ENCODE peak calls at places on chromosome 21, in seven cellular contexts. R, H, D, A, T, M and I are unnamed samples.

GRCh38 chr21:28776251-28776650 is 216.4 kb downstream of the LTN1 start:
- DNase-seq in D (no peak), M (no peak), T (no peak), A (no peak), R (no peak), H (no peak), I (no peak)

GRCh38 chr21:34524671-34525601 is 12.9 kb upstream of the KCNE1 start:
- DNase-seq in D (no peak), H (no peak), M (no peak), A (no peak), R (no peak), T (peak), I (no peak)

GRCh38 chr21:28737671-28738279 is 254.9 kb downstream of the LTN1 start:
- DNase-seq in A (no peak), T (no peak), D (peak), R (no peak), M (no peak), H (no peak), I (no peak)

GRCh38 chr21:38196033-38196432 is 60.8 kb upstream of the KCNJ15 start:
- DNase-seq in D (no peak), R (peak), H (no peak), T (no peak), A (no peak), M (no peak), I (no peak)

GRCh38 chr21:27564684-27565280 is 597.9 kb upstream of the ADAMTS5 start:
- DNase-seq in A (peak), R (no peak), M (no peak), D (peak), H (peak), T (peak), I (no peak)

GRCh38 chr21:17688912-17689874 is 76.5 kb upstream of the BTG3 start:
- DNase-seq in T (peak), R (peak), D (peak), M (peak), H (peak), A (peak), I (no peak)

GRCh38 chr21:26686278-26686677 is 113.2 kb upstream of the CYYR1 start:
- DNase-seq in A (no peak), M (no peak), T (peak), R (no peak), H (no peak), D (peak), I (no peak)

GRCh38 chr21:28521932-28522826 is 470.5 kb downstream of the LTN1 start:
- DNase-seq in T (peak), R (no peak), H (peak), A (no peak), M (no peak), D (peak), I (no peak)

GRCh38 chr21:27101533-27101932 is 134.6 kb upstream of the ADAMTS5 start:
- DNase-seq in A (no peak), D (no peak), R (no peak), H (no peak), T (no peak), M (no peak), I (no peak)

GRCh38 chr21:41707231-41707988 is 59.4 kb downstream of the RIPK4 start:
- DNase-seq in D (peak), R (no peak), M (no peak), A (no peak), H (no peak), T (no peak), I (no peak)

GRCh38 chr21:17818158-17819113 is 720 bp downstream of the C21orf91 start:
- DNase-seq in T (peak), H (peak), M (no peak), D (peak), A (peak), R (peak), I (peak)

GRCh38 chr21:27674037-27674436 is 707.1 kb upstream of the ADAMTS5 start:
- DNase-seq in T (no peak), M (no peak), H (no peak), D (peak), R (no peak), A (no peak), I (no peak)

GRCh38 chr21:28220670-28221069 is 772.0 kb downstream of the LTN1 start:
- DNase-seq in M (no peak), D (no peak), T (no peak), R (no peak), H (no peak), A (no peak), I (no peak)

GRCh38 chr21:44058981-44059380 is 46.9 kb downstream of the TRAPPC10 start:
- DNase-seq in H (no peak), D (no peak), R (no peak), M (no peak), A (no peak), T (no peak), I (no peak)
- TF ChIP-seq CTCF in H (no peak), D (no peak), R (no peak), M (no peak), A (no peak), T (no peak), I (no peak)

GRCh38 chr21:36615274-36615964 is 83.5 kb upstream of the SIM2 start:
- DNase-seq in D (no peak), T (peak), A (no peak), R (no peak), M (no peak), H (no peak), I (no peak)
- TF ChIP-seq CTCF in D (no peak), T (peak), A (no peak), R (no peak), M (peak), H (no peak), I (no peak)

DNA sequence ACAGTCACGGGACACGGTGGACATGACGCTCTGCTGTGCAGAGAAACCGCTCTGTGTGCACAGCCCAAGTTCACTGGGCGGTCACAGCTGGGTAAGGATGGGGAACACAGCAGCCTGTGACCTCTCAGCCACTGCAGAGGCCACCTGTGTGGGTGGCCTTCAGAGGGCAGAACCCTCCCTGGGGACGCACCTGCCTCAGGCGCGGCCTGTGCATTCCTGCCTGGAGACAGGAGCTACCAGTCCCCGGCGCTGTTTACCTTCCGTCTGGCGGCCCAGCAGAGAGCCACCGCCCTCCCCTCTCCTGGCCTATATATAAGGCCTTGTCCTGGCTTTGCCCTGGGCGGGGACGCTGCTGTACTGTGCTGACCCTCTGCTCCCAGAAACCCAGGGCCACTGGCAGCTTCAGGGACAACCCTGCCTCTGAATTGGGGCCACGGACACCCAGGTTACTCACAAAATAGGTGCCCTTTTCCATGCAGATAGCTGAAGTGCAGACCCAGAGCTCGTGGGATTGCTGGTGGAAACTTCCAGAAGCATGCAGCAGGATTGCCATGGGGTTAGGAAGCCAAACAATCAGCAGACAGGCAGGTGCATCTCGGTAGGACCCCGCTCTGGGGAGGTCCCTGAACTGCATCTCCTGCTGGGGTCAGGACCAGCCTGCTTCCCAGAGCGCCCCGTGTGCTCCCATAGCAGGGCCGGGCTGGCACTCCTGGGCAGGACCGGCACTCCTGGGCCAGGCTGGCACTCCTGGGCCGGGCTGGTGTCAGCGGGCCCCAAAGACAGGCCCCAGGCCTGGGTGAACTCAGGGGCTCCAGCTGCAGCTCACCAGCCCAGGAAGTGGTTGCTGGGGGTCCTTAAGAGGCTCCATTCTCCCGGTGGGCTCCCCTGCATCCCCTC is 83.6 kb downstream of the SIK1 start:
- DNase-seq in H (peak), T (no peak), R (peak), A (no peak), M (no peak), D (no peak), I (no peak)
- TF ChIP-seq CTCF in H (no peak), T (no peak), R (no peak), A (no peak), M (no peak), D (no peak), I (no peak)

GRCh38 chr21:44800971-44801467 is 601 bp downstream of the UBE2G2 start:
- DNase-seq in D (peak), R (no peak), T (peak), A (no peak), M (peak), H (no peak), I (no peak)
- TF ChIP-seq CTCF in D (peak), R (peak), T (peak), A (peak), M (peak), H (no peak), I (peak)

GRCh38 chr21:23812485-23812884 is 1794.8 kb downstream of the MRPL39 start:
- DNase-seq in H (no peak), R (no peak), T (no peak), A (no peak), D (no peak), M (no peak), I (no peak)
- TF ChIP-seq CTCF in H (no peak), R (no peak), T (no peak), A (no peak), D (no peak), M (no peak), I (no peak)

DNA sequence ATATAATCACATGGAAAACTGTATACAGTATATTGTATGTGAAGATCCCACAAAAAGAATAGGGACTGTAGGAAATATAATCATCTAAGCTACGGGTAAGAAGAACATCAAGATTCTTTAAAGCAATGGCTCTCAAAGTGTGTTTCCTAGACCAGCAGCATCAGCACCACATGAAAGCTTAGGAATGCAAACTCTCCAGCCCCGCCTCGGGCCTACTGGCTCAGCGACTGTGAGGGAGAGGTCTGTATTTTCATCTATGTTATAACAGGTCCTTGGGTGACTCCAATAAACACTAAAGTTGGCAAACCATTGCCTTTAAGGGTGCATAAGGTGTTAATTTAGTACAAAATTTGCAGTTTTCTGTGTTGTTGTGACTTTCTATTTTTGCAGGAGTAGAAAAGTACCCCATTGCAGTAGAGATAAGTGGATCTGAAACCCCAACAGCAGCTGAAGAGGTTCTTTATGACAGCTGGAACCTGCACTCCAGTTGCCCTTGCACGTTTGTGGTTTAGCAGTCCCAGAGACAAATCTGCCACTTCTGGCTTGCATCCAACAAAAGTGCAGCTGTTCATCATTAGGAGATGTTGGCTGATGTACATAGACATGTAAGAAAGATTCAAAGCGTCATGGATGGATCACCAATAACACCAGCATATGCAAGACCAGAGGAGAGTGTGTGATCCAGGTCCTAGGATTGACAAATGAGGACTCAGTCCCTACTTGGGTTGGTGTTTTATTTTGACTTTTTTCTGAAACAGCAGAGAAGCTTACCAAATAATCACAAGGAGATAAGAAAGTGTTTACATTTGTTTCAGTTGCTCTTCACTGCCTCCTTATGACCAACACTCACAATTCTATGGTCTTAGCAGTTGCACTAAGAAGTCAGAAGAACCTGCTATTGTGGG is 15.9 kb upstream of the IFNAR1 start:
- DNase-seq in H (peak), A (no peak), D (no peak), T (no peak), M (no peak), R (no peak), I (no peak)
- TF ChIP-seq CTCF in H (no peak), A (no peak), D (no peak), T (no peak), M (no peak), R (no peak), I (no peak)

GRCh38 chr21:32425628-32426027 is 13.1 kb downstream of the EVA1C start:
- DNase-seq in D (peak), T (no peak), H (no peak), R (no peak), A (no peak), M (peak), I (no peak)
- TF ChIP-seq CTCF in D (no peak), T (peak), H (no peak), R (no peak), A (no peak), M (peak), I (no peak)

GRCh38 chr21:39712976-39713375 is 32.0 kb upstream of the IGSF5 start:
- DNase-seq in T (peak), H (peak), A (no peak), M (peak), R (no peak), D (no peak), I (no peak)
- TF ChIP-seq CTCF in T (no peak), H (no peak), A (no peak), M (peak), R (no peak), D (no peak), I (no peak)

GRCh38 chr21:36747815-36748381 is 49.0 kb downstream of the SIM2 start:
- DNase-seq in T (peak), D (no peak), H (peak), R (no peak), M (peak), A (peak), I (no peak)
- TF ChIP-seq CTCF in T (no peak), D (no peak), H (no peak), R (no peak), M (peak), A (peak), I (no peak)